ENCODE peak calls at places on chromosomes 11 and 22, in ten cellular contexts. T is activated T-cell treated with anti-CD3 and anti-CD28 coated beads, Interleukin-2, amount 50 U/mL, for 1 hour; K is WTC11; Z is DMS153; E is NCI-H2171 treated with DMSO at 0.1 percent for 48 hours; S is right atrium auricular region; B is GM04504; Y is fibroblast of lung; J is AG08396; Q is AG08395. A is an unnamed sample.
A peak's percentile ranks its signal among the peaks of the same experiment; 100 is the strongest.

GRCh38 chr11:27317751-27318150 is 45.3 kb downstream of the CCDC34 start:
- DNase-seq in T (no peak), B (no peak), Y (peak; percentile 50), Q (peak; percentile 74), Z (no peak), E (no peak), K (no peak), J (peak; percentile 41), S (no peak), A (no peak)

GRCh38 chr22:21015051-21016006 is at the start of gene P2RX6:
- DNase-seq in Q (peak; percentile 40), B (no peak), E (peak; percentile 58), Y (no peak), T (no peak), S (no peak), J (no peak), Z (no peak), K (no peak), A (no peak)

GRCh38 chr11:24779791-24780190 is 282.9 kb downstream of the LUZP2 start:
- DNase-seq in B (no peak), Y (peak; percentile 31), K (no peak), E (no peak), S (no peak), T (no peak), J (no peak), Z (no peak), Q (no peak), A (no peak)

GRCh38 chr11:2166091-2166851 is 5.3 kb upstream of the INS start:
- DNase-seq in Z (no peak), Y (peak; percentile 41), Q (no peak), K (peak; percentile 75), T (peak; percentile 51), B (no peak), J (peak; percentile 60), S (no peak), E (no peak), A (no peak)

GRCh38 chr11:62548545-62549335 is 2.1 kb upstream of the AHNAK start:
- DNase-seq in T (no peak), K (no peak), Z (no peak), E (no peak), Q (no peak), B (no peak), S (no peak), Y (no peak), J (no peak), A (no peak)

GRCh38 chr11:6260207-6260726 is 629 bp downstream of the CCKBR start:
- DNase-seq in Q (no peak), J (no peak), Z (no peak), T (no peak), B (no peak), S (no peak), K (no peak), E (no peak), Y (no peak), A (no peak)

GRCh38 chr11:16806791-16807190 is 68.3 kb downstream of the C11orf58 start:
- DNase-seq in Y (peak; percentile 89), Z (no peak), B (no peak), T (no peak), K (no peak), J (peak; percentile 39), Q (no peak), E (no peak), S (no peak), A (no peak)

GRCh38 chr11:119335091-119335654 is 846 bp downstream of the RNF26 start:
- DNase-seq in T (no peak), K (no peak), E (no peak), S (no peak), Z (no peak), Q (no peak), J (no peak), B (no peak), Y (no peak), A (no peak)

GRCh38 chr11:45083544-45084087 is 62.8 kb upstream of the PRDM11 start:
- DNase-seq in Z (no peak), S (no peak), J (no peak), K (peak; percentile 75), E (no peak), B (no peak), T (no peak), Q (no peak), Y (no peak), A (peak; percentile 9)

GRCh38 chr11:2189938-2190669 is 18.5 kb upstream of the TH start:
- DNase-seq in Y (no peak), K (no peak), B (no peak), Q (no peak), E (no peak), T (no peak), Z (no peak), S (no peak), J (no peak), A (no peak)

GRCh38 chr11:12271241-12271640 is 106.1 kb upstream of the PARVA start:
- DNase-seq in K (no peak), B (no peak), S (no peak), Q (no peak), Y (no peak), Z (no peak), J (no peak), T (no peak), E (no peak), A (no peak)

GRCh38 chr22:31343235-31344191 is 2.6 kb downstream of the PATZ1 start:
- DNase-seq in B (no peak), Y (peak; percentile 22), E (no peak), S (no peak), K (peak; percentile 76), Z (peak; percentile 89), T (no peak), J (no peak), Q (peak; percentile 12), A (no peak)

GRCh38 chr11:35980646-35981402 is 37.0 kb downstream of the LDLRAD3 start:
- DNase-seq in T (no peak), Q (no peak), E (no peak), B (no peak), K (no peak), S (no peak), Y (peak; percentile 91), Z (no peak), J (peak; percentile 32), A (no peak)

GRCh38 chr22:28563636-28564035 is 116.0 kb downstream of the TTC28 start:
- DNase-seq in Q (no peak), J (no peak), E (no peak), B (no peak), K (no peak), S (no peak), T (no peak), Z (no peak), Y (no peak), A (no peak)

GRCh38 chr11:129408865-129409444 is 33.3 kb downstream of the BARX2 start:
- DNase-seq in J (no peak), Y (no peak), Q (no peak), T (no peak), S (no peak), B (no peak), Z (no peak), E (no peak), K (no peak), A (no peak)

GRCh38 chr11:11401960-11402359 is 48.9 kb upstream of the CSNK2A3 start:
- DNase-seq in J (no peak), E (no peak), S (no peak), Z (no peak), K (no peak), Q (no peak), B (no peak), Y (no peak), T (no peak), A (no peak)

GRCh38 chr11:64136767-64137166 is 29.1 kb downstream of the MACROD1 start:
- DNase-seq in J (no peak), Q (no peak), K (no peak), T (no peak), Y (no peak), Z (no peak), S (no peak), B (no peak), E (no peak), A (no peak)

GRCh38 chr11:9796854-9797253 is 133.0 kb downstream of the SWAP70 start:
- DNase-seq in T (no peak), B (no peak), S (no peak), E (no peak), Q (no peak), K (no peak), Y (no peak), J (no peak), Z (no peak), A (no peak)

GRCh38 chr22:31737932-31738331 is 12.0 kb downstream of the PRR14L start:
- DNase-seq in T (no peak), S (no peak), Q (no peak), E (no peak), J (no peak), B (no peak), Z (no peak), K (no peak), Y (no peak), A (no peak)

GRCh38 chr11:121372028-121372427 is 79.5 kb downstream of the SC5D start:
- DNase-seq in S (no peak), Q (no peak), K (no peak), E (peak; percentile 22), T (no peak), B (no peak), Z (no peak), Y (no peak), J (no peak), A (no peak)

GRCh38 chr11:123137496-123138270 is 57.4 kb downstream of the CLMP start:
- DNase-seq in S (peak; percentile 94), E (no peak), Z (no peak), Y (peak; percentile 88), B (peak; percentile 86), J (peak; percentile 73), K (peak; percentile 78), Q (peak; percentile 78), T (no peak), A (peak; percentile 4)

A was measured in caudate nucleus.